ENCODE peak calls at places on chromosomes 1 and 21, in eight cellular contexts. A, G, X, M, Z, R, U and K are unnamed samples.

GRCh38 chr1:117824612-117825011 is 104.8 kb downstream of the GDAP2 start:
- DNase-seq in A (no peak), G (no peak), X (no peak), M (no peak), Z (no peak), R (no peak), U (peak), K (no peak)

GRCh38 chr1:22760453-22760852 is 49.8 kb downstream of the EPHB2 start:
- DNase-seq in A (no peak), G (no peak), X (peak), M (no peak), Z (no peak), R (no peak), U (no peak), K (no peak)

GRCh38 chr1:119554188-119554587 is 47.2 kb downstream of the HSD3B1 start:
- DNase-seq in A (no peak), G (peak), X (no peak), M (no peak), Z (no peak), R (peak), U (peak), K (no peak)

GRCh38 chr1:92411511-92411910 is 75.2 kb downstream of the GFI1 start:
- DNase-seq in A (no peak), G (no peak), X (peak), M (no peak), Z (no peak), R (no peak), U (peak), K (no peak)

GRCh38 chr1:244341455-244342450 is 110.0 kb downstream of the ADSS2 start:
- DNase-seq in A (no peak), G (no peak), X (peak), M (no peak), Z (no peak), R (no peak), U (no peak), K (no peak)

GRCh38 chr1:209435654-209436566 is 147.6 kb upstream of the CAMK1G start:
- DNase-seq in A (no peak), G (peak), X (peak), M (peak), Z (no peak), R (peak), U (peak), K (peak)

GRCh38 chr1:53478186-53478585 is 19.0 kb downstream of the DMRTB1 start:
- DNase-seq in A (no peak), G (no peak), X (no peak), M (no peak), Z (no peak), R (no peak), U (no peak), K (no peak)

GRCh38 chr1:115838426-115838804 is 2.5 kb downstream of the NHLH2 start:
- DNase-seq in A (no peak), G (no peak), X (no peak), M (no peak), Z (no peak), R (no peak), U (no peak), K (no peak)

GRCh38 chr1:32753532-32754281 is 51.1 kb upstream of the SYNC start:
- DNase-seq in A (peak), G (no peak), X (peak), M (peak), Z (peak), R (peak), U (no peak), K (no peak)

GRCh38 chr1:93607814-93608187 is 73.8 kb downstream of the BCAR3 start:
- DNase-seq in A (no peak), G (no peak), X (no peak), M (no peak), Z (no peak), R (no peak), U (no peak), K (peak)

GRCh38 chr1:15290382-15290781 is 43.4 kb downstream of the FHAD1 start:
- DNase-seq in A (no peak), G (no peak), X (no peak), M (no peak), Z (no peak), R (no peak), U (peak), K (no peak)

GRCh38 chr1:84327830-84328229 is 26.3 kb downstream of the SAMD13 start:
- DNase-seq in A (no peak), G (no peak), X (no peak), M (no peak), Z (no peak), R (no peak), U (no peak), K (no peak)

GRCh38 chr1:32525053-32525452 is 14.2 kb upstream of the ZBTB8A start:
- DNase-seq in A (no peak), G (no peak), X (no peak), M (no peak), Z (no peak), R (no peak), U (no peak), K (no peak)

GRCh38 chr1:145846191-145846590 is 761 bp downstream of the NUDT17 start:
- DNase-seq in A (peak), G (no peak), X (peak), M (no peak), Z (peak), R (peak), U (peak), K (no peak)

GRCh38 chr1:27557596-27558340 is 46.2 kb downstream of the AHDC1 start:
- DNase-seq in A (no peak), G (no peak), X (peak), M (peak), Z (no peak), R (no peak), U (no peak), K (no peak)

GRCh38 chr21:35995522-35996088 is 64.7 kb downstream of the SETD4 start:
- DNase-seq in A (no peak), G (no peak), X (no peak), M (no peak), Z (no peak), R (no peak), U (no peak), K (no peak)

GRCh38 chr1:109615879-109616278 is 3.5 kb downstream of the GNAT2 start:
- DNase-seq in A (peak), G (no peak), X (no peak), M (no peak), Z (no peak), R (no peak), U (no peak), K (no peak)

GRCh38 chr1:31421404-31422040 is 8.5 kb downstream of the SERINC2 start:
- DNase-seq in A (no peak), G (no peak), X (no peak), M (no peak), Z (no peak), R (peak), U (peak), K (no peak)

GRCh38 chr1:243525085-243525487 is 269.2 kb downstream of the SDCCAG8 start:
- DNase-seq in A (no peak), G (no peak), X (peak), M (no peak), Z (no peak), R (no peak), U (peak), K (no peak)

GRCh38 chr1:93908394-93909145 is 660 bp downstream of the GCLM start:
- DNase-seq in A (peak), G (no peak), X (peak), M (peak), Z (peak), R (peak), U (no peak), K (no peak)

GRCh38 chr1:197339092-197339836 is 71.2 kb downstream of the CRB1 start:
- DNase-seq in A (no peak), G (no peak), X (no peak), M (no peak), Z (no peak), R (no peak), U (no peak), K (no peak)

GRCh38 chr1:156894001-156894400 is 483 bp downstream of the PEAR1 start:
- DNase-seq in A (no peak), G (no peak), X (no peak), M (no peak), Z (no peak), R (no peak), U (no peak), K (no peak)

GRCh38 chr1:194338241-194338948 is 1152.0 kb upstream of the B3GALT2 start:
- DNase-seq in A (no peak), G (no peak), X (no peak), M (no peak), Z (no peak), R (no peak), U (peak), K (no peak)

GRCh38 chr1:12629521-12629956 is 11.5 kb upstream of the DHRS3 start:
- DNase-seq in A (no peak), G (no peak), X (no peak), M (no peak), Z (no peak), R (no peak), U (no peak), K (no peak)

GRCh38 chr1:110674337-110675059 is at the start of gene KCNA3:
- DNase-seq in A (peak), G (no peak), X (no peak), M (peak), Z (peak), R (peak), U (no peak), K (no peak)

GRCh38 chr1:154463512-154463990 is 38.5 kb upstream of the TDRD10 start:
- DNase-seq in A (peak), G (no peak), X (no peak), M (no peak), Z (peak), R (no peak), U (no peak), K (no peak)

GRCh38 chr1:1434131-1434811 is 1.2 kb upstream of the VWA1 start:
- DNase-seq in A (no peak), G (peak), X (no peak), M (peak), Z (no peak), R (peak), U (no peak), K (peak)

GRCh38 chr1:88900883-88901282 is 9.5 kb upstream of the GTF2B start:
- DNase-seq in A (no peak), G (no peak), X (no peak), M (no peak), Z (no peak), R (no peak), U (no peak), K (no peak)

GRCh38 chr1:173267453-173267945 is 60.4 kb upstream of the TNFSF4 start:
- DNase-seq in A (no peak), G (no peak), X (no peak), M (no peak), Z (no peak), R (no peak), U (peak), K (no peak)

GRCh38 chr1:186550832-186551231 is 89.9 kb upstream of the PDC start:
- DNase-seq in A (no peak), G (no peak), X (no peak), M (no peak), Z (no peak), R (no peak), U (no peak), K (no peak)

GRCh38 chr1:7614576-7615074 is 156.5 kb upstream of the VAMP3 start:
- DNase-seq in A (no peak), G (no peak), X (no peak), M (no peak), Z (no peak), R (no peak), U (no peak), K (no peak)

GRCh38 chr1:59505596-59506028 is 208.7 kb downstream of the FGGY start:
- DNase-seq in A (no peak), G (no peak), X (no peak), M (no peak), Z (no peak), R (no peak), U (no peak), K (no peak)

GRCh38 chr1:6486433-6487011 is 4.9 kb downstream of the PLEKHG5 start:
- DNase-seq in A (peak), G (peak), X (peak), M (peak), Z (peak), R (peak), U (peak), K (peak)

GRCh38 chr1:38827299-38827698 is 32.3 kb downstream of the RRAGC start:
- DNase-seq in A (no peak), G (no peak), X (no peak), M (no peak), Z (no peak), R (no peak), U (no peak), K (peak)

GRCh38 chr1:217525773-217526490 is 105.0 kb downstream of the GPATCH2 start:
- DNase-seq in A (no peak), G (no peak), X (no peak), M (no peak), Z (no peak), R (no peak), U (peak), K (no peak)

GRCh38 chr1:162696286-162696862 is 64.1 kb downstream of the DDR2 start:
- DNase-seq in A (no peak), G (peak), X (peak), M (peak), Z (no peak), R (peak), U (peak), K (peak)

GRCh38 chr21:44650973-44651675 is 3.3 kb downstream of the KRTAP12-4 start:
- DNase-seq in A (peak), G (no peak), X (no peak), M (no peak), Z (no peak), R (no peak), U (no peak), K (no peak)

GRCh38 chr1:109239580-109240068 is 9.7 kb upstream of the CELSR2 start:
- DNase-seq in A (no peak), G (no peak), X (no peak), M (no peak), Z (no peak), R (peak), U (peak), K (no peak)

GRCh38 chr21:39022035-39022900 is 161.0 kb downstream of the PSMG1 start:
- DNase-seq in A (no peak), G (no peak), X (no peak), M (no peak), Z (no peak), R (no peak), U (no peak), K (no peak)
- H3K27ac ChIP-seq in A (peak), G (peak), X (peak), M (peak), Z (no peak), R (no peak), U (peak), K (no peak)

DNA sequence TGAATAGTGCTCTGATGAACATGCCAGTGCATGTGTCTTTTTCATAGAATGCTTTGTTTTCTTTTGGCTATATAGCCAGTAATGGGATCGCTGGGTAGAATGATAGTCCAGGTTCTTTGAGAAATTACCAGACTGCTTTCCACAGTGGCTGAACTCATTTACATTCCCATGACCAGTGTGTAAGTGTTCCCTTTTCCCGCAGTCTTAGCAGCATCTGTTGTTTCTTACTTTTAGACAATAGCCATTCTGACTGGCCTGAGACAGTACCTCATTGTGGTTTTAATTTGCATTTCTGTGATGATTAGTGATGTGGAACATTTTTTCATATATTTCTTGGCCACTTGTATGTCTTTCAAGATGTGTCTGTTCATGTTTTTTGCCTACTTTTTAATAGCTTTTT is 784.5 kb downstream of the USP25 start:
- DNase-seq in A (no peak), G (no peak), X (no peak), M (no peak), Z (no peak), R (no peak), U (no peak), K (no peak)
- H3K27ac ChIP-seq in A (no peak), G (no peak), X (no peak), M (no peak), Z (no peak), R (no peak), U (no peak), K (peak)

GRCh38 chr1:239772456-239772855 is 319.2 kb upstream of the FMN2 start:
- DNase-seq in A (no peak), G (no peak), X (no peak), M (no peak), Z (no peak), R (no peak), U (no peak), K (no peak)

DNA sequence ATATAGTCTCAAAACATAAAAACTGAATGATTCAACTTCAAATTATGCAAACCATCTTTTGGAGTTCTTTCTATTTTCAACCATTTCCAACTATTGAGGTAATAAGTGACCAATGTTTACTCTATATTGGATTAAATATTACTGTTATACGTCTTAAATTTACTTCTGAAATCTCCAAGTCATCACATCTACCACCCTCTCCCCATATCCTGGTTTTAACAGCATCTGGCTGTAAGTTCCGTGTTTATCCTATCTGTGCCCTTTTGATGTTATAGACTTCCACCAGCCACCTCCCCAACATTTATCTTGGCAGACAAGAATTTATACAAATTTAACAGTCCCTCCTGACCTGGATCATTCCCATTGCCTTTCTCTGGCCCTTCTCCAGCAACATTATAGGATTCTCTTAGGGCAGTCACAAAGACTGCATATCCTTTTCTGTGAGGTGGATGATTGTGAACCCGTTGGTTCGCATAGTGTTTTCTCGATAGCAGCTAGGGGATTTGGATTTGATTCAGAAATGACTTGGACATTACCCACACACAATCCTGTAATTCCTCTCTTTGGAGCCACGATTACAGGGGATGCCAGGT is 313.4 kb upstream of the FMN2 start:
- DNase-seq in A (no peak), G (no peak), X (no peak), M (no peak), Z (no peak), R (no peak), U (no peak), K (no peak)
- H3K27ac ChIP-seq in A (no peak), G (no peak), X (no peak), M (no peak), Z (no peak), R (no peak), U (no peak), K (no peak)

DNA sequence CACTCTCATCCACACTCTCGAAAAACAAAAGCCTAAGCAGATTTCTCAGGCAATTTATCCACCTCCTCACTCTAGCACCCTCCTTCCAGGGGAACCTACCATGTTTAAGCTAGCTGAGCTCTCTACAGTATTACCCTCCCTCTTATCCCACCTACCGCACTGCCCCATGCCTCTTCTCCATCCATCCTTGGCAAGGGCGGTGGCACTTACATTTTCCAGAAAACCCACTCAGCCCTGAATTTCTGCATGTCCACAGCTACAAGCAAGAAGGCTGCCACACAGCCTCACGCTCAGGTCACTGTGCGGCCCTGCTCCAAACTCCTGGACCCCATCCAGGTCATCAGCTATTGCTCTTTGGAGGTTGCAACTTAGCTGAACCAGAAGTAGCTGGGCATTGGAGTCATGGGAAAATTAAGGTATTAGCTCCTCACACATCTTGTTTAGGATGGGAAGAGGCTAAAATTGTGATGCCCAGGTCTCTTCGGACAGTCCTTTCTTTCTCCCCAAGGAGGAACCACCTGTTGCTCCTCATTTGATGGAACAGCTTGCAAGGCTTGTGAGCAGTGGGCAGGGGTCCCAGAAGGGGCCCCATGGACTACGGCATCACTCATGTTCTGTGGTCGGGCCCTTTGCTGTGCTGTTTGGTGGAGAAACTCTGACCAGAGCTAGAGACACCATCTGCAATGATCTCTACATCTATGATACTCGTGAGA is 1.1 kb downstream of the KLHDC9 start:
- DNase-seq in A (no peak), G (no peak), X (no peak), M (no peak), Z (no peak), R (no peak), U (no peak), K (no peak)
- H3K27ac ChIP-seq in A (no peak), G (peak), X (peak), M (no peak), Z (no peak), R (no peak), U (no peak), K (peak)

DNA sequence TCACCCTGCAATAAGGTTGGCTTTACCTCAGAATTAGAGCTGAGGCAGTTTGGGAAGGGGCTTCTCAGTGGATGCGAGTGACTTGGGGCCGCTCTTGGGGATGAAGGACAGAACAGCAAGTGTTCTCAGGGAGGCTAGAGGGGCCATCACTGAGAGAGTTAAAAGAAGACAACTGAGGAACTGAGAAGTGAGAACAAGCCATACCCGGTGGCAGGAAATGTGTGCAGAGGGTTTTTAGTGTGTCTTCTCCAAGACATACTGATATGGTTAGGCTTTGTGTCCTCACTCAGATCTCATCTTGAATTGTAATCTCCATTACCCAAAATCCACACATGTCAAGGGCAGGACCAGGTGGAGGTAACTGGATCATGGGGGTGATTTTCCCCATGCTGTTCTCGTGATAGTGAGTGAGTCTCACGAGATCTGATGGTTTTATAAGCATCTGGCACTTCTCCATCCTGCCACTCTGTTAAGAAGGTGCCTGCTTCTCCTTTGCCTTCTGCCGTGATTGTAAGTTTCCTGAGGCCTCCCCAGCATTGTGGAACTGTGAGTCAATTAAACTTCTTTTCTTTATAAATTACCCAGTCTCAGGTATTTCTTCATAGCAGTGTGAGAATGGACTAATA is 75.8 kb downstream of the PCBP3 start:
- DNase-seq in A (no peak), G (no peak), X (no peak), M (no peak), Z (no peak), R (no peak), U (no peak), K (no peak)
- H3K27ac ChIP-seq in A (no peak), G (no peak), X (no peak), M (no peak), Z (no peak), R (no peak), U (no peak), K (no peak)